ENCODE peak calls at places on chromosomes 12 and 14, in nine cellular contexts. G is BJ, U is hypothalamus, B is HT-29, S is ELR, W is C1 segment of cervical spinal cord, R is lower leg skin, A is neural crest cell, C is endothelial cell of umbilical vein. P is an unnamed sample.

GRCh38 chr14:92802678-92803077 is 8.6 kb downstream of the GOLGA5 start:
- DNase-seq in U (no peak), R (no peak), A (no peak), C (no peak), G (no peak), W (no peak), S (no peak), B (no peak), P (no peak)

GRCh38 chr12:28963554-28963953 is 185.5 kb upstream of the FAR2 start:
- DNase-seq in G (no peak), C (peak), A (no peak), R (no peak), S (peak), U (no peak), W (no peak), B (peak), P (no peak)

GRCh38 chr12:130126023-130126432 is 36.2 kb upstream of the FZD10 start:
- DNase-seq in U (no peak), B (no peak), R (peak), S (no peak), A (no peak), G (no peak), C (no peak), W (no peak), P (no peak)

GRCh38 chr12:57173089-57173488 is 25.7 kb upstream of the LRP1-AS start:
- DNase-seq in S (peak), U (no peak), R (no peak), G (no peak), C (peak), B (peak), W (no peak), A (peak), P (peak)

GRCh38 chr12:94561943-94562411 is 88.4 kb downstream of the TMCC3 start:
- DNase-seq in B (no peak), G (no peak), C (no peak), W (peak), U (peak), R (no peak), A (no peak), S (peak), P (peak)

GRCh38 chr14:96038558-96038919 is 623 bp upstream of the C14orf132 start:
- DNase-seq in W (no peak), B (no peak), G (no peak), A (no peak), C (peak), R (no peak), U (no peak), S (no peak), P (no peak)

GRCh38 chr12:56995201-56995929 is 11.0 kb downstream of the ZBTB39 start:
- DNase-seq in C (no peak), G (no peak), R (peak), W (no peak), B (no peak), U (no peak), A (no peak), S (no peak), P (no peak)

GRCh38 chr12:55831407-55831880 is 2.1 kb upstream of the DNAJC14 start:
- DNase-seq in A (no peak), B (no peak), C (no peak), S (no peak), W (no peak), U (no peak), R (no peak), G (no peak), P (no peak)

GRCh38 chr12:6113691-6114475 is 10.6 kb downstream of the VWF start:
- DNase-seq in C (no peak), G (no peak), A (no peak), S (no peak), W (no peak), U (no peak), B (no peak), R (no peak), P (no peak)